ENCODE peak calls at places on chromosomes 6 and 20, in seven cellular contexts. C is mesendoderm; H is occipital lobe; X is NCI-H446; F is stimulated activated CD8-positive, alpha-beta memory T cell treated with anti-CD3 and anti-CD28 coated beads, Interleukin-2, amount 100 ng/mL, for 1 hour; L is activated CD4-positive, alpha-beta memory T cell treated with anti-CD3 and anti-CD28 coated beads for 36 hours; G is ACHN. P is an unnamed sample.
A peak's percentile ranks its signal among the peaks of the same experiment; 100 is the strongest.

GRCh38 chr20:24980321-24981053 is 12.1 kb downstream of the APMAP start:
- DNase-seq in C (no peak), H (no peak), X (no peak), F (no peak), L (no peak), G (no peak), P (no peak)

GRCh38 chr6:150001295-150001990 is 23.9 kb downstream of the RAET1L start:
- DNase-seq in C (no peak), H (no peak), X (no peak), F (no peak), L (peak; percentile 53), G (no peak), P (no peak)

GRCh38 chr6:163790296-163790840 is 375.9 kb downstream of the QKI start:
- DNase-seq in C (no peak), H (no peak), X (no peak), F (no peak), L (no peak), G (no peak), P (no peak)

GRCh38 chr6:41489284-41489851 is 56.8 kb upstream of the FOXP4 start:
- DNase-seq in C (peak; percentile 30), H (no peak), X (no peak), F (no peak), L (no peak), G (no peak), P (peak; percentile 81)

GRCh38 chr6:170044836-170045562 is 245.9 kb downstream of the DLL1 start:
- DNase-seq in C (no peak), H (no peak), X (no peak), F (no peak), L (no peak), G (no peak), P (no peak)

GRCh38 chr20:63704749-63705117 is 3.0 kb downstream of the ARFRP1 start:
- DNase-seq in C (no peak), H (no peak), X (no peak), F (no peak), L (no peak), G (no peak), P (peak; percentile 41)

GRCh38 chr6:88380083-88380482 is 213.9 kb upstream of the CNR1 start:
- DNase-seq in C (no peak), H (peak; percentile 53), X (peak; percentile 90), F (no peak), L (no peak), G (peak; percentile 47), P (no peak)

GRCh38 chr6:16729183-16729696 is 32.0 kb downstream of the ATXN1 start:
- DNase-seq in C (no peak), H (no peak), X (peak; percentile 19), F (no peak), L (peak; percentile 46), G (peak; percentile 76), P (no peak)

GRCh38 chr20:9054176-9054575 is 14.7 kb upstream of the PLCB4 start:
- DNase-seq in C (no peak), H (no peak), X (no peak), F (no peak), L (no peak), G (no peak), P (no peak)

GRCh38 chr20:43102394-43102793 is 87.3 kb downstream of the PTPRT start:
- DNase-seq in C (peak; percentile 51), H (no peak), X (no peak), F (no peak), L (no peak), G (peak; percentile 2), P (no peak)

GRCh38 chr6:168302534-168302933 is 17.0 kb downstream of the DACT2 start:
- DNase-seq in C (peak; percentile 78), H (no peak), X (no peak), F (no peak), L (no peak), G (peak; percentile 55), P (no peak)

GRCh38 chr6:139230421-139230840 is 61.4 kb downstream of the TXLNB start:
- DNase-seq in C (peak; percentile 67), H (no peak), X (peak; percentile 53), F (no peak), L (no peak), G (no peak), P (no peak)